ENCODE peak calls at places on chromosomes 11 and 22, in nine cellular contexts. W is epithelial cell of esophagus, D is IMR-90, E is sigmoid colon, G is pancreas, V is iPS DF 6.9, C is adipocyte, R is cardiac muscle cell, T is AG04450. A is an unnamed sample.

GRCh38 chr11:496834-497564 is 10.0 kb downstream of the RNH1 start:
- DNase-seq in W (no peak), D (no peak), E (no peak), G (no peak), V (no peak), C (no peak), R (no peak), T (no peak), A (no peak)

GRCh38 chr11:15969701-15970329 is 386.5 kb downstream of the SOX6 start:
- DNase-seq in W (peak; percentile 97), D (peak; percentile 91), E (no peak), G (no peak), V (no peak), C (peak; percentile 50), R (peak; percentile 92), T (peak; percentile 65), A (no peak)

GRCh38 chr11:125903753-125904659 is at the start of gene DDX25:
- DNase-seq in W (no peak), D (no peak), E (no peak), G (no peak), V (no peak), C (no peak), R (no peak), T (no peak), A (peak; percentile 58)

GRCh38 chr11:1508986-1509385 is 22.4 kb upstream of the MOB2 start:
- DNase-seq in W (no peak), D (no peak), E (no peak), G (no peak), V (no peak), C (no peak), R (no peak), T (no peak), A (no peak)

GRCh38 chr22:22143448-22143847 is 101.1 kb upstream of the VPREB1 start:
- DNase-seq in W (no peak), D (no peak), E (no peak), G (no peak), V (no peak), C (no peak), R (no peak), T (no peak), A (no peak)

GRCh38 chr11:38971141-38971540 is 2373.1 kb upstream of the RAG2 start:
- DNase-seq in W (peak; percentile 62), D (no peak), E (no peak), G (no peak), V (no peak), C (no peak), R (no peak), T (no peak), A (no peak)

GRCh38 chr11:71358963-71359567 is 89.1 kb downstream of the DHCR7 start:
- DNase-seq in W (no peak), D (no peak), E (no peak), G (no peak), V (no peak), C (no peak), R (no peak), T (no peak), A (no peak)

GRCh38 chr11:120652705-120653335 is 141.3 kb downstream of the GRIK4 start:
- DNase-seq in W (peak; percentile 5), D (peak; percentile 13), E (no peak), G (no peak), V (no peak), C (no peak), R (peak; percentile 18), T (no peak), A (no peak)

GRCh38 chr11:30016588-30017363 is at the start of gene KCNA4:
- DNase-seq in W (peak; percentile 4), D (no peak), E (no peak), G (peak; percentile 73), V (no peak), C (peak; percentile 15), R (peak; percentile 53), T (no peak), A (no peak)

GRCh38 chr11:17387811-17388210 is 648 bp downstream of the KCNJ11 start:
- DNase-seq in W (no peak), D (no peak), E (no peak), G (no peak), V (no peak), C (no peak), R (no peak), T (no peak), A (no peak)

GRCh38 chr11:122735031-122735430 is 79.5 kb downstream of the UBASH3B start:
- DNase-seq in W (no peak), D (no peak), E (no peak), G (no peak), V (no peak), C (no peak), R (no peak), T (no peak), A (no peak)

GRCh38 chr22:39570226-39570625 is 327 bp upstream of the CACNA1I start:
- DNase-seq in W (no peak), D (no peak), E (no peak), G (no peak), V (no peak), C (no peak), R (no peak), T (no peak), A (no peak)

GRCh38 chr11:26286472-26287066 is 45.4 kb upstream of the ANO3 start:
- DNase-seq in W (peak; percentile 27), D (peak; percentile 37), E (no peak), G (no peak), V (no peak), C (peak; percentile 53), R (peak; percentile 53), T (no peak), A (peak; percentile 21)

GRCh38 chr11:408154-409007 is 6.4 kb downstream of the SIGIRR start:
- DNase-seq in W (no peak), D (no peak), E (peak; percentile 62), G (no peak), V (no peak), C (no peak), R (no peak), T (no peak), A (no peak)

GRCh38 chr11:126366064-126366822 is 10.8 kb downstream of the ST3GAL4 start:
- DNase-seq in W (no peak), D (no peak), E (peak; percentile 63), G (peak; percentile 48), V (no peak), C (no peak), R (no peak), T (no peak), A (peak; percentile 88)

GRCh38 chr11:1050581-1051355 is 14.2 kb upstream of the MUC6 start:
- DNase-seq in W (peak; percentile 88), D (peak; percentile 18), E (peak; percentile 76), G (peak; percentile 90), V (peak; percentile 57), C (peak; percentile 55), R (peak; percentile 72), T (no peak), A (peak; percentile 77)

GRCh38 chr11:31959711-31960110 is 131.2 kb upstream of the RCN1 start:
- DNase-seq in W (peak; percentile 37), D (peak; percentile 11), E (no peak), G (no peak), V (no peak), C (no peak), R (no peak), T (no peak), A (no peak)

GRCh38 chr11:74310857-74311256 is 583 bp downstream of the P4HA3 start:
- DNase-seq in W (no peak), D (no peak), E (no peak), G (no peak), V (no peak), C (no peak), R (no peak), T (no peak), A (no peak)
- H3K4me3 ChIP-seq in W (peak overlapping the region; percentile 34), D (peak overlapping the region; percentile 73), E (no peak overlapping the region), G (peak overlapping the region; percentile 12), V (peak overlapping the region; percentile 20), C (peak overlapping the region; percentile 78), R (peak overlapping the region; percentile 28), T (peak overlapping the region; percentile 64), A (peak overlapping the region; percentile 61)

DNA sequence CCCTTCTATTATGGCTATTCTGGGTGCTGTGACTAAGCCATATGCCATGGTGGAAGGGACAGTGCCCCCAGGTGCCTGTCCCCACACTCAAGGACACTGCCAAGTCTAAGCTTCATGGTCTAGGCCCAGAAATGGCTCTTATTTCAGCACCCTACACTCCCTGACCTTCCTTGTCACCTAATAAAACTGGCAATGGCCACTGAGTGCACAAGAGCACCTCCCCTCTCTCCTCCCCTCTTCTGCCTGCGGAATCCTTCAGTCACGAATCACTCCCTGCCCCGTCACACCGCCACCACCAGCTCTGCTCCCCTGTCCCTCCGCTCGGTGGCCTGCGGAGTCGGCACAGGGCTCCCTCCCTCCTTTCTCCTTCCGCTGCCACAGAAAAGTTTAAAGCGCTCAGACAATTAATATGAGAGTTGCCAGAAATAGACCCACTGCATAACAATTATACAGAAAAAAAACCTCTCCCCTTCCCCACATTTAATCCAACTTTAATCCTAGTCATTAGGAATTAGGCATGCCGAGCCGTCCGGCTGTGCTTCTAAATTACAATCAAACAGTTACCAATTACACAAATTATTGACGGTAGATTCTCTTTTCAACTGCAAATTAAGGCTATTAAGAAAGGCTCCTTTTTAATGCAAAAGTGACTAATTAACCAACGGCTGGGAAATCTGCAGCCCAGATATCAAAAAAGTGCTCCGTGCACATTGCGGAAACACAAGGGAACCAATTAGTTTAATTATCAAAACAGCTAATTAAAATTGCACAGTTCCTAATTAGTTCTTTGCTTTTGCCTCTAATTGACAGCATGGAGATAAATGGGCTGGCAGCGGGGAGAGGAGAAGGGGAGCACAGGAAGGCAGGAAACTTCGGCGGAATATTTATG is 19.2 kb upstream of the LMO1 start:
- DNase-seq in W (no peak), D (no peak), E (peak; percentile 32), G (peak; percentile 54), V (no peak), C (no peak), R (no peak), T (no peak), A (no peak)
- H3K4me3 ChIP-seq in W (no peak overlapping the region), D (no peak overlapping the region), E (no peak overlapping the region), G (no peak overlapping the region), V (peak overlapping the region; percentile 30), C (no peak overlapping the region), R (no peak overlapping the region), T (no peak overlapping the region), A (peak overlapping the region; percentile 46)

DNA sequence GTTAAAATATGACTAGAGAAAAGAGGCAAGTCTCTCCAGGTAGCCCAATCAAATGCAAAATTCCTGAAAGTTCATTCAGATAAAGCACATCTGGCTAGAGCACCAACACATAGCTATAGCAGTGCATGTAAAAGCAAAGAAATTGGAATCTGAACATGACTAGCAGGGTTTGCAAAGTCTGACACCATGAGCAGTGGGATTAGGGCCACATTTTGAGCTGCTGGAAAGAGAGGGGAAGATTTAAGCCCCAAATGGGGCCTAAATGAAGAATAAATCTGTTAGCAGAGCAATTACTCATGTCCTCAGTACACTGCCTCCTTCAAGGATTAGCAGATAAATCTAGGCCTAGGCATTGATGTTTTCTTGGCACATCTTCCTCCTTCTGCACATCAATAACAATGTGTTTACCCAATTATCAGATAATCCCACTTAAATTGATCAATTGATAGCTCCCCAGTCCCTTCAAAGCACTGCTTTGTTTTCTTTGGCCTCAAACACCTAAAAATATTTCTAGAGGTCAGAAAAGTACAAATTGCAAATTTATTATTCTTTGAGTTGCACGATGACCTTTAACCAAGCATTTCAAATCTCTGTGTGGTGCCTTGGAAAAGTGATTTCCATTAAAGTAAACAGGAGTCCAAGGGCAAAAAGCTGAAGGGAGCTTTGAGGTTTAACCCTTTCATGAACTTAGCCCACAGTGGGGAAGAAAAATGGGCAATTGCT is 514.6 kb upstream of the CHORDC1 start:
- DNase-seq in W (no peak), D (no peak), E (no peak), G (no peak), V (no peak), C (no peak), R (no peak), T (no peak), A (no peak)
- H3K4me3 ChIP-seq in W (no peak overlapping the region), D (no peak overlapping the region), E (no peak overlapping the region), G (no peak overlapping the region), V (no peak overlapping the region), C (no peak overlapping the region), R (no peak overlapping the region), T (no peak overlapping the region), A (no peak overlapping the region)

GRCh38 chr11:72779495-72780128 is 14.2 kb downstream of the STARD10 start:
- DNase-seq in W (no peak), D (no peak), E (no peak), G (no peak), V (no peak), C (no peak), R (no peak), T (no peak), A (no peak)
- H3K4me3 ChIP-seq in W (no peak overlapping the region), D (no peak overlapping the region), E (no peak overlapping the region), G (no peak overlapping the region), V (no peak overlapping the region), C (no peak overlapping the region), R (no peak overlapping the region), T (no peak overlapping the region), A (no peak overlapping the region)

A was measured in testis.